ENCODE peak calls at places on chromosome 2, in five cellular contexts. Z is B cell, B is GM12865, A is Calu3, N is cardiac fibroblast. T is an unnamed sample.

GRCh38 chr2:20193185-20193584 is 31.7 kb downstream of the SDC1 start:
- DNase-seq in Z (no peak), B (no peak), A (no peak), N (no peak), T (no peak)

GRCh38 chr2:194223173-194223670 is 1433.8 kb upstream of the SLC39A10 start:
- DNase-seq in Z (no peak), B (no peak), A (no peak), N (no peak), T (no peak)

GRCh38 chr2:142980246-142981068 is 103.0 kb downstream of the KYNU start:
- DNase-seq in Z (peak; percentile 23), B (peak; percentile 41), A (peak; percentile 23), N (peak; percentile 68), T (no peak)

GRCh38 chr2:132701810-132702209 is 31.8 kb upstream of the LYPD1 start:
- DNase-seq in Z (no peak), B (no peak), A (no peak), N (peak; percentile 50), T (no peak)

GRCh38 chr2:101309211-101309700 is 755 bp upstream of the RNF149 start:
- DNase-seq in Z (no peak), B (no peak), A (no peak), N (no peak), T (no peak)

GRCh38 chr2:168928113-168928823 is 27.2 kb downstream of the G6PC2 start:
- DNase-seq in Z (no peak), B (no peak), A (no peak), N (no peak), T (no peak)

GRCh38 chr2:37388074-37388473 is 43.6 kb downstream of the QPCT start:
- DNase-seq in Z (no peak), B (no peak), A (no peak), N (peak; percentile 98), T (no peak)

GRCh38 chr2:166632616-166633015 is 138.6 kb upstream of the SCN7A start:
- DNase-seq in Z (no peak), B (no peak), A (peak; percentile 48), N (peak; percentile 97), T (no peak)

GRCh38 chr2:9261231-9261883 is 54.7 kb downstream of the ASAP2 start:
- DNase-seq in Z (no peak), B (no peak), A (no peak), N (peak; percentile 69), T (no peak)

GRCh38 chr2:231013820-231014219 is 17.9 kb downstream of the SPATA3 start:
- DNase-seq in Z (no peak), B (no peak), A (no peak), N (no peak), T (no peak)

GRCh38 chr2:98886066-98886554 is 49.9 kb downstream of the CRACDL start:
- DNase-seq in Z (no peak), B (no peak), A (no peak), N (no peak), T (no peak)

GRCh38 chr2:128306081-128306930 is 12.4 kb downstream of the HS6ST1 start:
- DNase-seq in Z (no peak), B (no peak), A (no peak), N (peak; percentile 81), T (no peak)

GRCh38 chr2:238322001-238322411 is 1.7 kb downstream of the TRAF3IP1 start:
- DNase-seq in Z (no peak), B (no peak), A (no peak), N (no peak), T (no peak)

GRCh38 chr2:230797515-230798495 is 66.9 kb upstream of the ITM2C start:
- DNase-seq in Z (peak; percentile 38), B (peak; percentile 35), A (no peak), N (peak; percentile 57), T (no peak)

GRCh38 chr2:133591164-133591563 is 22.9 kb upstream of the NCKAP5 start:
- DNase-seq in Z (no peak), B (no peak), A (no peak), N (peak; percentile 18), T (no peak)

GRCh38 chr2:220006152-220006551 is 378.7 kb downstream of the SLC4A3 start:
- DNase-seq in Z (no peak), B (no peak), A (no peak), N (peak; percentile 49), T (no peak)

GRCh38 chr2:171172980-171173542 is 12.4 kb upstream of the TLK1 start:
- DNase-seq in Z (no peak), B (no peak), A (no peak), N (peak; percentile 52), T (no peak)

GRCh38 chr2:8030694-8031303 is 651.1 kb upstream of the ID2 start:
- DNase-seq in Z (no peak), B (peak; percentile 22), A (no peak), N (no peak), T (no peak)

GRCh38 chr2:24287171-24287570 is 73.2 kb downstream of the ITSN2 start:
- DNase-seq in Z (no peak), B (peak; percentile 3), A (no peak), N (no peak), T (no peak)

GRCh38 chr2:172931923-172932520 is 143.6 kb upstream of the MAP3K20 start:
- DNase-seq in Z (peak; percentile 59), B (peak; percentile 73), A (peak; percentile 68), N (peak; percentile 86), T (peak; percentile 78)

GRCh38 chr2:199659207-199659606 is 191.8 kb downstream of the FTCDNL1 start:
- DNase-seq in Z (peak; percentile 2), B (no peak), A (no peak), N (peak; percentile 14), T (peak; percentile 58)

GRCh38 chr2:96623116-96623515 is 15.0 kb downstream of the KANSL3 start:
- DNase-seq in Z (no peak), B (no peak), A (no peak), N (no peak), T (no peak)

GRCh38 chr2:178865537-178865936 is 58.3 kb upstream of the TTN start:
- DNase-seq in Z (no peak), B (no peak), A (no peak), N (peak; percentile 19), T (no peak)

GRCh38 chr2:12606472-12607000 is 110.2 kb upstream of the TRIB2 start:
- DNase-seq in Z (no peak), B (no peak), A (no peak), N (peak; percentile 50), T (no peak)

GRCh38 chr2:96330407-96330806 is 5.2 kb upstream of the NCAPH start:
- DNase-seq in Z (no peak), B (no peak), A (no peak), N (peak; percentile 56), T (no peak)

GRCh38 chr2:72081450-72081849 is 66.2 kb downstream of the CYP26B1 start:
- DNase-seq in Z (no peak), B (no peak), A (no peak), N (peak; percentile 48), T (no peak)

GRCh38 chr2:156673271-156673615 is 237.1 kb downstream of the GPD2 start:
- DNase-seq in Z (no peak), B (no peak), A (no peak), N (no peak), T (no peak)

GRCh38 chr2:7703048-7703447 is 785.8 kb downstream of the RNF144A start:
- DNase-seq in Z (no peak), B (peak; percentile 58), A (no peak), N (no peak), T (no peak)

GRCh38 chr2:18987592-18988073 is 370.8 kb downstream of the OSR1 start:
- DNase-seq in Z (no peak), B (no peak), A (peak; percentile 64), N (peak; percentile 96), T (no peak)

GRCh38 chr2:215973954-215974699 is 39.2 kb downstream of the MREG start:
- DNase-seq in Z (no peak), B (no peak), A (peak; percentile 44), N (peak; percentile 65), T (no peak)

GRCh38 chr2:67936995-67937394 is 125.8 kb downstream of the C1D start:
- DNase-seq in Z (no peak), B (no peak), A (no peak), N (no peak), T (no peak)

GRCh38 chr2:44118257-44118656 is 50.4 kb upstream of the PPM1B start:
- DNase-seq in Z (no peak), B (no peak), A (no peak), N (peak; percentile 73), T (no peak)

GRCh38 chr2:240138275-240138984 is 2.0 kb downstream of the OTOS start:
- DNase-seq in Z (no peak), B (no peak), A (peak; percentile 27), N (peak; percentile 27), T (no peak)
- TF ChIP-seq CTCF in Z (no peak), B (no peak), A (no peak), N (no peak), T (no peak)

DNA sequence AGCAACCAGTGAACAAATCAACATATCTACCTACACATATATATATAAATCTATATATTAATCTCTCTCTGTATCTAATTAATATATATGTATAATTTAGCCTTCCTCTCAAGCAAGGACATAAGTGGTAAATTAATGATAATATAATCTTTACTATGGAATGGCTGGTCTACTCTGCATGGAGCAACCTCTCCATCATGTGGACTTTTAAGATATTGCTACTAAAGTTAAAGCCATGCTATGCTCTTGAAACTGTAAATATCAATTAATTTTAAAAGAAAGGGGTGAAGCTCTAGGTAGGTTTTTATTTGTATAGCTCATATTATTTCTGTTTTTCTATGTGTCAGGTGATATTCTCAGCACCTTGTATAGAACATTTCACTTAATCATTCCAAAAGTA is 147.0 kb downstream of the PPP1R1C start:
- DNase-seq in Z (no peak), B (no peak), A (no peak), N (peak; percentile 37), T (no peak)
- TF ChIP-seq CTCF in Z (no peak), B (no peak), A (peak; percentile 18), N (peak; percentile 28), T (no peak)

DNA sequence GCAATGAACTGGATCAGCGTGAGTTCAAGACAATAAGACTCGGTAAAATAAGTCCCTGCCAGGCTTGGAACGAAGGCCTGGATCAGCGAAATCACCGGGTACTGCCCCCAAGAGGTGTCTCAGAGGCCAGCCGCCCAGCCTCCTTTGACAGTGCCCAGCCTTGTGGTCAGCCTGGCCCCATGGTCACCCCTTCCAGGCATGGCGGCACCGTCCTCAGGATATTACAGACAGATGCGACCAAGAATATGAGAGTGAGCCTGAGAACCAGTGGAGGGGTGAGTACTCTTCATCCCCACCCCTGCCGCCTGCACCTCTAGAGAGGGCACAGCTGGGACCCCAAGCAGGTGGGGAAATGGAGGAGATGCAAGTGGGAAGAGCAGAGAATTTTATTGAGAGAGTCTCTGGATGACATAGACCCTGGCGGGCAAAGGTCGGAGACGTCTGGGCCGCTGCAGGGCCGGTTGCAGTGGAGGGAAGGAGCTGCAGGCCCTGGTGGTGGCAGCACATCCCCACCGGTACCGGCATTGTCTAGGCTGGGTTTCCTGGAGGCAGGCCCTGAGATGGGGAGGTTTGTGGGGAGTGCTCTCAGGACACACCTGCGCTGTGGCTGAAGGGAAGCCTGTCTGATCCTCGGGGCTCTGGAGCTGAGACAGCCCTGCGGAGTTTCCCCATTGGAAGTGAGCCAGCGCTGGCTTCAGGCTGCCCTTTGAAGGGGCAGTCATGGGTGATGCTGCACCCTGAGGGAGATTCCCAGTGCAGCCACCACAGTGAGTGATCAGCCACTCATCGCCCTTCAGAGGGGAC is 190.0 kb downstream of the SEPTIN10 start:
- DNase-seq in Z (no peak), B (no peak), A (peak; percentile 9), N (no peak), T (no peak)
- TF ChIP-seq CTCF in Z (no peak), B (no peak), A (no peak), N (no peak), T (no peak)

GRCh38 chr2:203650860-203651613 is 55.4 kb upstream of the CD28 start:
- DNase-seq in Z (no peak), B (peak; percentile 51), A (peak; percentile 44), N (peak; percentile 82), T (no peak)
- TF ChIP-seq CTCF in Z (no peak), B (peak; percentile 19), A (peak; percentile 48), N (peak; percentile 22), T (no peak)